ENCODE peak calls at places on chromosomes 11 and 22, in six cellular contexts. D is foreskin fibroblast, Q is progenitor cell of endocrine pancreas, P is Calu3, G is type B pancreatic cell, S is sigmoid colon. B is an unnamed sample.

GRCh38 chr22:35629406-35630234 is 12.5 kb upstream of the MB start:
- DNase-seq in D (peak; percentile 98), Q (no peak), P (peak; percentile 92), G (no peak), S (peak; percentile 91), B (peak; percentile 82)

GRCh38 chr22:49429066-49429465 is 398.6 kb downstream of the BRD1 start:
- DNase-seq in D (no peak), Q (no peak), P (no peak), G (no peak), S (no peak), B (no peak)

GRCh38 chr22:27859336-27859735 is 57.8 kb upstream of the MN1 start:
- DNase-seq in D (no peak), Q (no peak), P (no peak), G (no peak), S (no peak), B (no peak)

GRCh38 chr11:36212507-36212906 is 76.7 kb downstream of the COMMD9 start:
- DNase-seq in D (no peak), Q (no peak), P (no peak), G (no peak), S (no peak), B (no peak)

GRCh38 chr22:38298312-38299000 is 18.8 kb downstream of the CSNK1E start:
- DNase-seq in D (no peak), Q (peak; percentile 28), P (peak; percentile 34), G (no peak), S (no peak), B (no peak)

GRCh38 chr22:40635008-40635939 is 1.2 kb downstream of the MRTFA start:
- DNase-seq in D (no peak), Q (no peak), P (no peak), G (no peak), S (peak; percentile 78), B (peak; percentile 40)

GRCh38 chr11:111737877-111738205 is 28.3 kb downstream of the PPP2R1B start:
- DNase-seq in D (no peak), Q (no peak), P (no peak), G (no peak), S (peak; percentile 77), B (no peak)

GRCh38 chr11:64057890-64058289 is 22.2 kb downstream of the FLRT1 start:
- DNase-seq in D (no peak), Q (no peak), P (no peak), G (no peak), S (no peak), B (no peak)

GRCh38 chr11:78156081-78156844 is 16.8 kb upstream of the ALG8 start:
- DNase-seq in D (no peak), Q (peak; percentile 32), P (peak; percentile 4), G (no peak), S (no peak), B (no peak)

GRCh38 chr11:123221074-123221473 is 26.0 kb upstream of the CLMP start:
- DNase-seq in D (peak; percentile 41), Q (no peak), P (no peak), G (no peak), S (peak; percentile 81), B (no peak)

GRCh38 chr11:11895672-11896071 is 53.9 kb downstream of the USP47 start:
- DNase-seq in D (no peak), Q (no peak), P (no peak), G (no peak), S (no peak), B (no peak)

GRCh38 chr11:72350752-72351151 is 83.6 kb downstream of the CLPB start:
- DNase-seq in D (no peak), Q (no peak), P (no peak), G (no peak), S (no peak), B (no peak)

GRCh38 chr11:128470081-128470480 is 117.3 kb downstream of the ETS1 start:
- DNase-seq in D (no peak), Q (no peak), P (no peak), G (no peak), S (no peak), B (no peak)

GRCh38 chr11:117972044-117972443 is 14.2 kb upstream of the IL10RA start:
- DNase-seq in D (no peak), Q (no peak), P (no peak), G (no peak), S (no peak), B (no peak)

GRCh38 chr11:73085189-73085875 is 56.8 kb downstream of the FCHSD2 start:
- DNase-seq in D (peak; percentile 3), Q (no peak), P (no peak), G (no peak), S (no peak), B (no peak)

GRCh38 chr11:100753144-100753543 is 66.1 kb downstream of the ARHGAP42 start:
- DNase-seq in D (no peak), Q (no peak), P (peak; percentile 30), G (no peak), S (no peak), B (no peak)

GRCh38 chr11:113684558-113684957 is 21.6 kb downstream of the TMPRSS5 start:
- DNase-seq in D (no peak), Q (no peak), P (no peak), G (no peak), S (no peak), B (no peak)

GRCh38 chr11:23079382-23079813 is 219.1 kb upstream of the CCDC179 start:
- DNase-seq in D (peak; percentile 36), Q (no peak), P (no peak), G (no peak), S (no peak), B (no peak)

GRCh38 chr11:20854214-20854613 is 184.8 kb downstream of the NELL1 start:
- DNase-seq in D (no peak), Q (peak; percentile 15), P (no peak), G (no peak), S (no peak), B (no peak)

GRCh38 chr11:74695705-74696280 is 35.4 kb downstream of the CHRDL2 start:
- DNase-seq in D (no peak), Q (no peak), P (no peak), G (no peak), S (no peak), B (no peak)
- TF ChIP-seq CTCF in D (no peak), Q (no peak), P (no peak), G (no peak), S (no peak), B (no peak)

GRCh38 chr11:46894961-46895360 is 23.4 kb downstream of the LRP4 start:
- DNase-seq in D (no peak), Q (no peak), P (no peak), G (no peak), S (no peak), B (no peak)

GRCh38 chr11:46898396-46899095 is 19.8 kb downstream of the LRP4 start:
- DNase-seq in D (no peak), Q (no peak), P (peak; percentile 77), G (no peak), S (no peak), B (no peak)

GRCh38 chr11:46895821-46896220 is 22.5 kb downstream of the LRP4 start:
- DNase-seq in D (no peak), Q (no peak), P (no peak), G (no peak), S (peak; percentile 83), B (no peak)

GRCh38 chr11:46894506-46894905 is 23.8 kb downstream of the LRP4 start:
- DNase-seq in D (no peak), Q (no peak), P (no peak), G (no peak), S (no peak), B (no peak)

GRCh38 chr11:46896719-46897406 is 21.5 kb downstream of the LRP4 start:
- DNase-seq in D (peak; percentile 34), Q (no peak), P (peak; percentile 22), G (no peak), S (no peak), B (no peak)
- TF ChIP-seq CTCF in D (peak; percentile 27), Q (peak; percentile 45), P (peak; percentile 19), G (peak; percentile 62), S (no peak), B (peak; percentile 75)

GRCh38 chr11:95138448-95138847 is 48.8 kb downstream of the ENDOD1 start:
- DNase-seq in D (peak; percentile 20), Q (no peak), P (no peak), G (no peak), S (no peak), B (no peak)
- TF ChIP-seq CTCF in D (peak; percentile 4), Q (no peak), P (no peak), G (peak; percentile 34), S (no peak), B (peak; percentile 70)

GRCh38 chr11:125075900-125076317 is 12.8 kb downstream of the SLC37A2 start:
- DNase-seq in D (no peak), Q (no peak), P (no peak), G (no peak), S (peak; percentile 61), B (peak; percentile 50)
- TF ChIP-seq CTCF in D (no peak), Q (no peak), P (no peak), G (no peak), S (no peak), B (no peak)

DNA sequence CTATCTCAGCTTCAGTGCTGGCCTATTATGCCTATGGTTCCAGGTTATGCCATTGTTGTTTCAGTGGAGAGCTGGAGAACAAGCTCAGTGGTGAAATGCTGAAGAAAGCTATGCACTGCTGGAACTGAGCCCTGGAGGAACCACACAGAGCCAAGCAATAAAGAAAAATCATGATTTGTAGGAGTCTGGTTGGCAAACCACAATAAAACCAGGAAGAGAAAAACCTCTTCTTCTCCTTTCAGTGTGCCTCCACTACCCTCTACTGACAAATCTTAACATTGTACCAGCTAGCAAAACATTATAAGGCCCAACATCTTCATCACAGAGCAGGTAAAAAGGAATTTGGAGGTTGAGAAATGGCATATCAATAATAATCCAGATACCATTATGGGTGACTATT is 5.3 kb downstream of the OR51F2 start:
- DNase-seq in D (no peak), Q (no peak), P (no peak), G (no peak), S (no peak), B (no peak)
- TF ChIP-seq CTCF in D (no peak), Q (peak; percentile 49), P (peak; percentile 23), G (peak; percentile 28), S (peak; percentile 59), B (peak; percentile 85)

GRCh38 chr11:2409701-2410468 is 9.3 kb downstream of the TSSC4 start:
- DNase-seq in D (no peak), Q (no peak), P (no peak), G (no peak), S (no peak), B (no peak)

GRCh38 chr11:2410616-2411015 is 10.1 kb downstream of the TSSC4 start:
- DNase-seq in D (no peak), Q (no peak), P (no peak), G (no peak), S (no peak), B (no peak)

GRCh38 chr11:2412323-2412722 is 11.8 kb downstream of the TSSC4 start:
- DNase-seq in D (no peak), Q (no peak), P (no peak), G (no peak), S (no peak), B (no peak)

GRCh38 chr11:2413735-2414579 is 13.4 kb downstream of the TSSC4 start:
- DNase-seq in D (no peak), Q (no peak), P (no peak), G (no peak), S (no peak), B (no peak)

GRCh38 chr11:2411446-2412305 is 11.1 kb downstream of the TSSC4 start:
- DNase-seq in D (no peak), Q (no peak), P (no peak), G (no peak), S (no peak), B (no peak)
- TF ChIP-seq CTCF in D (no peak), Q (no peak), P (no peak), G (no peak), S (no peak), B (no peak)